ENCODE peak calls at places on chromosomes 13 and 19, in four cellular contexts. K is HepG2, P is HEK293T, N is K562. U is an unnamed sample.

GRCh38 chr13:71030789-71031188 is 836.2 kb downstream of the DACH1 start:
- DNase-seq in K (peak), N (no peak), P (no peak), U (no peak)

GRCh38 chr19:5294403-5295160 is 46.0 kb downstream of the PTPRS start:
- DNase-seq in K (no peak), N (no peak), P (no peak), U (no peak)

GRCh38 chr19:55443824-55444719 is 972 bp upstream of the SHISA7 start:
- DNase-seq in K (no peak), P (no peak), N (peak), U (no peak)

GRCh38 chr13:84137292-84137691 is 255.0 kb upstream of the SLITRK1 start:
- DNase-seq in K (no peak), N (no peak), P (no peak), U (no peak)

GRCh38 chr19:5466814-5467291 is 11.6 kb downstream of the ZNRF4 start:
- DNase-seq in K (no peak), P (no peak), N (no peak), U (no peak)

GRCh38 chr13:46211521-46212351 is at the start of gene LRRC63:
- DNase-seq in K (no peak), P (peak), N (peak), U (peak)

GRCh38 chr19:6279931-6280591 is at the start of gene MLLT1:
- DNase-seq in N (peak), P (peak), K (peak), U (peak)

GRCh38 chr19:6754136-6754535 is 13.1 kb downstream of the SH2D3A start:
- DNase-seq in N (no peak), K (no peak), P (no peak), U (no peak)

GRCh38 chr13:99022953-99023352 is 45.1 kb upstream of the DOCK9 start:
- DNase-seq in K (no peak), P (no peak), N (no peak), U (no peak)

GRCh38 chr13:41988244-41988643 is 27.3 kb upstream of the VWA8 start:
- DNase-seq in N (no peak), K (no peak), P (no peak), U (no peak)

GRCh38 chr13:75101348-75101747 is 380.6 kb downstream of the TBC1D4 start:
- DNase-seq in P (no peak), K (no peak), N (no peak), U (no peak)

GRCh38 chr19:33260628-33261418 is 35.2 kb upstream of the SLC7A10 start:
- DNase-seq in P (no peak), K (no peak), N (no peak), U (no peak)

GRCh38 chr13:51614350-51614786 is 30.1 kb downstream of the WDFY2 start:
- DNase-seq in P (no peak), K (no peak), N (no peak), U (no peak)

GRCh38 chr13:79459906-79460305 is 21.0 kb upstream of the NDFIP2 start:
- DNase-seq in P (no peak), K (no peak), N (no peak), U (no peak)

GRCh38 chr19:3844596-3844995 is 24.2 kb downstream of the ZFR2 start:
- DNase-seq in K (no peak), P (no peak), N (no peak), U (no peak)

GRCh38 chr19:33404916-33405315 is 31.4 kb downstream of the CEBPG start:
- DNase-seq in P (no peak), K (no peak), N (no peak), U (no peak)

GRCh38 chr13:59476376-59476775 is 687.4 kb downstream of the DIAPH3 start:
- DNase-seq in N (no peak), P (no peak), K (no peak), U (no peak)

GRCh38 chr13:73833331-73834070 is 300.7 kb downstream of the KLF12 start:
- DNase-seq in P (no peak), N (no peak), K (no peak), U (no peak)

GRCh38 chr13:111177081-111177711 is 62.1 kb downstream of the ARHGEF7 start:
- DNase-seq in P (no peak), N (no peak), K (no peak), U (no peak)

GRCh38 chr19:39308531-39309304 is 11.9 kb downstream of the LRFN1 start:
- DNase-seq in N (peak), K (no peak), P (no peak), U (peak)

GRCh38 chr13:104253063-104253680 is 1187.0 kb upstream of the SLC10A2 start:
- DNase-seq in K (no peak), N (no peak), P (no peak), U (no peak)

GRCh38 chr19:5477451-5478215 is 22.4 kb downstream of the ZNRF4 start:
- DNase-seq in N (no peak), P (no peak), K (no peak), U (no peak)

GRCh38 chr19:38734426-38735256 is 9.6 kb downstream of the CAPN12 start:
- DNase-seq in P (no peak), K (no peak), N (no peak), U (no peak)

GRCh38 chr13:43990829-43991228 is 111.1 kb downstream of the LACC1 start:
- DNase-seq in P (no peak), N (no peak), K (no peak), U (no peak)

GRCh38 chr13:43990021-43990420 is 110.3 kb downstream of the LACC1 start:
- DNase-seq in K (no peak), N (no peak), P (no peak), U (no peak)

GRCh38 chr13:43994999-43995859 is 115.5 kb downstream of the LACC1 start:
- DNase-seq in P (no peak), N (no peak), K (no peak), U (no peak)

GRCh38 chr13:43988302-43988701 is 108.6 kb downstream of the LACC1 start:
- DNase-seq in K (no peak), P (no peak), N (no peak), U (no peak)

DNA sequence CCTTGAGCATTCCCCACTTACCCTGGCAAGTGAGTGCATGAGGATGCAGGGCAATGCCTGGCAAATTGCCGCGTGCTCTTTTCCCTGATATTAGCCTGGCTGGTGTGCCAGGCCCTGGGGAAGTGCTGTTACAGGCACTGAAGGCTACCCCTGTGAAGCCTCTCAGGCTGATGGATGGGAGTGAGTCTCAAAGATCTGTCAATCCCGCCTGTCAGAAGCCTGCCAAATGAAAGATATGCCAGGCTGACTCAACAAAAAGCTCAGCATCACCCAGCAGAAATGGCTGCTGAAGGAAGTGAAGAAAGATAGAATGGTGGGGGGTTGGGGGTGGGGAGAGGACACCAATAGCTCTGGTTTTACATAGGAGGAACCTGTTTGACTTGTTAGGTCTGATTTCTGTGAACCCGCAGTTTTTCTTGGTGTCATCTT is 112.1 kb downstream of the LACC1 start:
- DNase-seq in K (no peak), N (no peak), P (no peak), U (no peak)
- TF ChIP-seq ELF4 in K (no peak), N (no peak), P (no peak), U (no peak)

GRCh38 chr19:772043-772442 is 21.1 kb downstream of the MISP start:
- DNase-seq in K (no peak), N (no peak), P (no peak), U (no peak)

GRCh38 chr19:771332-771785 is 20.4 kb downstream of the MISP start:
- DNase-seq in K (peak), N (peak), P (peak), U (no peak)

GRCh38 chr19:769610-770009 is 18.7 kb downstream of the MISP start:
- DNase-seq in N (no peak), K (no peak), P (no peak), U (no peak)

GRCh38 chr19:765179-765738 is 14.3 kb downstream of the MISP start:
- DNase-seq in P (no peak), K (no peak), N (no peak), U (no peak)

GRCh38 chr19:768424-768823 is 17.5 kb downstream of the MISP start:
- DNase-seq in N (no peak), P (no peak), K (no peak), U (no peak)
- TF ChIP-seq ELF4 in N (no peak), P (no peak), K (no peak), U (no peak)

GRCh38 chr13:24213932-24214331 is 53.4 kb downstream of the SPATA13 start:
- DNase-seq in N (no peak), P (no peak), K (no peak), U (no peak)

GRCh38 chr13:24215007-24215633 is 54.6 kb downstream of the SPATA13 start:
- DNase-seq in N (no peak), P (no peak), K (no peak), U (no peak)

GRCh38 chr13:24216176-24216575 is 55.7 kb downstream of the SPATA13 start:
- DNase-seq in N (no peak), P (no peak), K (no peak), U (no peak)

GRCh38 chr13:24214528-24214927 is 54.0 kb downstream of the SPATA13 start:
- DNase-seq in N (no peak), K (no peak), P (no peak), U (no peak)

GRCh38 chr13:24215732-24216131 is 55.2 kb downstream of the SPATA13 start:
- DNase-seq in P (no peak), N (no peak), K (no peak), U (no peak)
- TF ChIP-seq ELF4 in P (no peak), N (no peak), K (no peak), U (no peak)

DNA sequence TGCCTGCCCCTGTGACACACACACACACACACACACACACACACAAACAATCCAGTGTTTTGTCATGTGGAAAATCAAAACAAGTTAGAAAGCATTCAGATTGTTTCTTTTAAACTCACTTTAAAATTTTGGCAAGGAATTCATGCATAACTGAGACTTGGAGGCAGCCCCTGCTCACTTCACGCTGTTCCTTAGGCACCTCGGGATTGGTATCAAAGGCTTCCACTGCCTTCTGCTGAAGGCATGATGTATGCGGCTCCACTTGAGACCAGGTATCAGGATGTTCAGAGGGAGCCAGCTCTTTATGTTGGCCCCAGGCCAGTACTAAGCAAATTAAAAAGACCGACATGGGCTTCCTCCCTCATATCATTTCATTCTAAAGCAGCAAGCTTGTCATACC is 158.7 kb downstream of the OXGR1 start:
- DNase-seq in N (no peak), K (no peak), P (no peak), U (no peak)
- TF ChIP-seq ELF4 in N (no peak), K (no peak), P (no peak), U (no peak)

GRCh38 chr13:114109646-114110045 is 22.8 kb downstream of the RASA3 start:
- DNase-seq in N (no peak), P (no peak), K (no peak), U (peak)
- TF ChIP-seq ELF4 in N (no peak), P (no peak), K (no peak), U (no peak)

GRCh38 chr19:31346660-31347059 is 2.6 kb downstream of the TSHZ3 start:
- DNase-seq in K (no peak), N (no peak), P (no peak), U (no peak)

GRCh38 chr19:31347828-31348314 is 1.4 kb downstream of the TSHZ3 start:
- DNase-seq in K (no peak), P (no peak), N (no peak), U (no peak)

GRCh38 chr19:31346184-31346583 is 3.1 kb downstream of the TSHZ3 start:
- DNase-seq in N (no peak), K (no peak), P (no peak), U (no peak)

GRCh38 chr19:31348416-31349159 is 648 bp downstream of the TSHZ3 start:
- DNase-seq in K (no peak), P (no peak), N (no peak), U (no peak)

GRCh38 chr19:31347356-31347755 is 1.9 kb downstream of the TSHZ3 start:
- DNase-seq in N (no peak), K (no peak), P (no peak), U (no peak)
- TF ChIP-seq ELF4 in N (no peak), K (no peak), P (no peak), U (no peak)

U was measured in WTC11.